ENCODE peak calls at places on chromosomes 2 and 18, in seven cellular contexts. One of them, this sample, is unnamed.

GRCh38 chr18:49561377-49562193 is at the start of gene LIPG:
- DNase-seq in fibroblast of pulmonary artery: peak; percentile 97
- DNase-seq in activated B cell treated with CpG ODN at 0.5 μM for 24 hours: no peak
- DNase-seq in HFF-Myc: peak; percentile 71
- DNase-seq in EL: peak; percentile 53
- DNase-seq in activated CD8-positive, alpha-beta memory T cell treated with anti-CD3 and anti-CD28 coated beads for 48 hours: no peak
- DNase-seq in upper lobe of right lung: peak; percentile 69
- DNase-seq in this sample: peak; percentile 81

GRCh38 chr2:2692599-2693389 is 361.7 kb upstream of the MYT1L start:
- DNase-seq in activated B cell treated with CpG ODN at 0.5 μM for 24 hours: no peak
- DNase-seq in upper lobe of right lung: peak; percentile 19
- DNase-seq in fibroblast of pulmonary artery: no peak
- DNase-seq in activated CD8-positive, alpha-beta memory T cell treated with anti-CD3 and anti-CD28 coated beads for 48 hours: no peak
- DNase-seq in EL: no peak
- DNase-seq in HFF-Myc: no peak
- DNase-seq in this sample: no peak

GRCh38 chr2:8605350-8606065 is 76.3 kb upstream of the ID2 start:
- DNase-seq in activated CD8-positive, alpha-beta memory T cell treated with anti-CD3 and anti-CD28 coated beads for 48 hours: no peak
- DNase-seq in EL: peak; percentile 34
- DNase-seq in HFF-Myc: no peak
- DNase-seq in activated B cell treated with CpG ODN at 0.5 μM for 24 hours: no peak
- DNase-seq in fibroblast of pulmonary artery: no peak
- DNase-seq in upper lobe of right lung: peak; percentile 10
- DNase-seq in this sample: no peak

GRCh38 chr2:229474125-229474524 is 203.0 kb upstream of the PID1 start:
- DNase-seq in activated B cell treated with CpG ODN at 0.5 μM for 24 hours: no peak
- DNase-seq in upper lobe of right lung: no peak
- DNase-seq in EL: no peak
- DNase-seq in fibroblast of pulmonary artery: no peak
- DNase-seq in activated CD8-positive, alpha-beta memory T cell treated with anti-CD3 and anti-CD28 coated beads for 48 hours: no peak
- DNase-seq in HFF-Myc: no peak
- DNase-seq in this sample: no peak

GRCh38 chr2:68716948-68717661 is 17.5 kb upstream of the ARHGAP25 start:
- DNase-seq in upper lobe of right lung: no peak
- DNase-seq in EL: no peak
- DNase-seq in activated CD8-positive, alpha-beta memory T cell treated with anti-CD3 and anti-CD28 coated beads for 48 hours: no peak
- DNase-seq in activated B cell treated with CpG ODN at 0.5 μM for 24 hours: no peak
- DNase-seq in fibroblast of pulmonary artery: no peak
- DNase-seq in HFF-Myc: no peak
- DNase-seq in this sample: no peak

GRCh38 chr2:71935291-71935848 is 212.3 kb downstream of the CYP26B1 start:
- DNase-seq in activated CD8-positive, alpha-beta memory T cell treated with anti-CD3 and anti-CD28 coated beads for 48 hours: no peak
- DNase-seq in HFF-Myc: no peak
- DNase-seq in activated B cell treated with CpG ODN at 0.5 μM for 24 hours: no peak
- DNase-seq in EL: peak; percentile 87
- DNase-seq in upper lobe of right lung: peak; percentile 56
- DNase-seq in fibroblast of pulmonary artery: peak; percentile 49
- DNase-seq in this sample: no peak

GRCh38 chr18:79411614-79412526 is 16.1 kb downstream of the NFATC1 start:
- DNase-seq in fibroblast of pulmonary artery: no peak
- DNase-seq in upper lobe of right lung: peak; percentile 55
- DNase-seq in HFF-Myc: no peak
- DNase-seq in activated B cell treated with CpG ODN at 0.5 μM for 24 hours: no peak
- DNase-seq in EL: no peak
- DNase-seq in activated CD8-positive, alpha-beta memory T cell treated with anti-CD3 and anti-CD28 coated beads for 48 hours: no peak
- DNase-seq in this sample: no peak

GRCh38 chr2:176092270-176093144 is at the start of gene HOXD13:
- DNase-seq in activated B cell treated with CpG ODN at 0.5 μM for 24 hours: peak; percentile 18
- DNase-seq in EL: peak; percentile 69
- DNase-seq in upper lobe of right lung: no peak
- DNase-seq in HFF-Myc: no peak
- DNase-seq in activated CD8-positive, alpha-beta memory T cell treated with anti-CD3 and anti-CD28 coated beads for 48 hours: no peak
- DNase-seq in fibroblast of pulmonary artery: no peak
- DNase-seq in this sample: no peak

GRCh38 chr18:63099848-63100625 is 219.5 kb downstream of the BCL2 start:
- DNase-seq in HFF-Myc: no peak
- DNase-seq in activated B cell treated with CpG ODN at 0.5 μM for 24 hours: no peak
- DNase-seq in activated CD8-positive, alpha-beta memory T cell treated with anti-CD3 and anti-CD28 coated beads for 48 hours: no peak
- DNase-seq in EL: no peak
- DNase-seq in upper lobe of right lung: no peak
- DNase-seq in fibroblast of pulmonary artery: no peak
- DNase-seq in this sample: no peak

GRCh38 chr2:27461118-27461517 is 18.9 kb downstream of the KRTCAP3 start:
- DNase-seq in activated CD8-positive, alpha-beta memory T cell treated with anti-CD3 and anti-CD28 coated beads for 48 hours: no peak
- DNase-seq in fibroblast of pulmonary artery: no peak
- DNase-seq in upper lobe of right lung: no peak
- DNase-seq in EL: no peak
- DNase-seq in HFF-Myc: no peak
- DNase-seq in activated B cell treated with CpG ODN at 0.5 μM for 24 hours: no peak
- DNase-seq in this sample: no peak

GRCh38 chr18:26549486-26550435 is 1.4 kb upstream of the KCTD1 start:
- DNase-seq in fibroblast of pulmonary artery: peak; percentile 68
- DNase-seq in HFF-Myc: peak; percentile 47
- DNase-seq in activated B cell treated with CpG ODN at 0.5 μM for 24 hours: peak; percentile 17
- DNase-seq in upper lobe of right lung: peak; percentile 84
- DNase-seq in activated CD8-positive, alpha-beta memory T cell treated with anti-CD3 and anti-CD28 coated beads for 48 hours: no peak
- DNase-seq in EL: peak; percentile 84
- DNase-seq in this sample: peak; percentile 79

GRCh38 chr18:21241224-21242131 is 554 bp upstream of the GREB1L start:
- DNase-seq in activated B cell treated with CpG ODN at 0.5 μM for 24 hours: no peak
- DNase-seq in EL: peak; percentile 52
- DNase-seq in upper lobe of right lung: no peak
- DNase-seq in fibroblast of pulmonary artery: no peak
- DNase-seq in activated CD8-positive, alpha-beta memory T cell treated with anti-CD3 and anti-CD28 coated beads for 48 hours: no peak
- DNase-seq in HFF-Myc: no peak
- DNase-seq in this sample: no peak

GRCh38 chr2:62570861-62571698 is 65.1 kb upstream of the TMEM17 start:
- DNase-seq in upper lobe of right lung: peak; percentile 67
- DNase-seq in HFF-Myc: no peak
- DNase-seq in fibroblast of pulmonary artery: no peak
- DNase-seq in activated B cell treated with CpG ODN at 0.5 μM for 24 hours: no peak
- DNase-seq in activated CD8-positive, alpha-beta memory T cell treated with anti-CD3 and anti-CD28 coated beads for 48 hours: no peak
- DNase-seq in EL: no peak
- DNase-seq in this sample: no peak

GRCh38 chr18:61435064-61435652 is 101.9 kb downstream of the CDH20 start:
- DNase-seq in activated CD8-positive, alpha-beta memory T cell treated with anti-CD3 and anti-CD28 coated beads for 48 hours: no peak
- DNase-seq in activated B cell treated with CpG ODN at 0.5 μM for 24 hours: no peak
- DNase-seq in fibroblast of pulmonary artery: peak; percentile 11
- DNase-seq in upper lobe of right lung: no peak
- DNase-seq in EL: peak; percentile 35
- DNase-seq in HFF-Myc: no peak
- DNase-seq in this sample: no peak

GRCh38 chr2:121189656-121190381 is 95.2 kb downstream of the TFCP2L1 start:
- DNase-seq in activated CD8-positive, alpha-beta memory T cell treated with anti-CD3 and anti-CD28 coated beads for 48 hours: no peak
- DNase-seq in EL: no peak
- DNase-seq in HFF-Myc: no peak
- DNase-seq in fibroblast of pulmonary artery: no peak
- DNase-seq in upper lobe of right lung: no peak
- DNase-seq in activated B cell treated with CpG ODN at 0.5 μM for 24 hours: no peak
- DNase-seq in this sample: no peak

GRCh38 chr2:120637847-120638246 is 97.8 kb upstream of the GLI2 start:
- DNase-seq in activated B cell treated with CpG ODN at 0.5 μM for 24 hours: no peak
- DNase-seq in EL: no peak
- DNase-seq in activated CD8-positive, alpha-beta memory T cell treated with anti-CD3 and anti-CD28 coated beads for 48 hours: no peak
- DNase-seq in HFF-Myc: no peak
- DNase-seq in fibroblast of pulmonary artery: no peak
- DNase-seq in upper lobe of right lung: no peak
- DNase-seq in this sample: no peak

GRCh38 chr2:172931923-172932520 is 143.6 kb upstream of the MAP3K20 start:
- DNase-seq in upper lobe of right lung: no peak
- DNase-seq in activated B cell treated with CpG ODN at 0.5 μM for 24 hours: no peak
- DNase-seq in activated CD8-positive, alpha-beta memory T cell treated with anti-CD3 and anti-CD28 coated beads for 48 hours: peak; percentile 5
- DNase-seq in fibroblast of pulmonary artery: peak; percentile 88
- DNase-seq in EL: peak; percentile 68
- DNase-seq in HFF-Myc: peak; percentile 53
- DNase-seq in this sample: no peak

GRCh38 chr18:75438891-75439290 is 11.4 kb upstream of the SMIM21 start:
- DNase-seq in activated CD8-positive, alpha-beta memory T cell treated with anti-CD3 and anti-CD28 coated beads for 48 hours: no peak
- DNase-seq in upper lobe of right lung: no peak
- DNase-seq in activated B cell treated with CpG ODN at 0.5 μM for 24 hours: no peak
- DNase-seq in fibroblast of pulmonary artery: no peak
- DNase-seq in HFF-Myc: no peak
- DNase-seq in EL: peak; percentile 13
- DNase-seq in this sample: no peak

GRCh38 chr2:26241928-26242436 is 2.5 kb downstream of the HADHA start:
- DNase-seq in activated B cell treated with CpG ODN at 0.5 μM for 24 hours: no peak
- DNase-seq in activated CD8-positive, alpha-beta memory T cell treated with anti-CD3 and anti-CD28 coated beads for 48 hours: no peak
- DNase-seq in HFF-Myc: no peak
- DNase-seq in EL: no peak
- DNase-seq in upper lobe of right lung: no peak
- DNase-seq in fibroblast of pulmonary artery: no peak
- DNase-seq in this sample: no peak

GRCh38 chr2:240132651-240132980 is 3.5 kb downstream of the COPS9 start:
- DNase-seq in activated B cell treated with CpG ODN at 0.5 μM for 24 hours: no peak
- DNase-seq in upper lobe of right lung: no peak
- DNase-seq in fibroblast of pulmonary artery: no peak
- DNase-seq in EL: no peak
- DNase-seq in activated CD8-positive, alpha-beta memory T cell treated with anti-CD3 and anti-CD28 coated beads for 48 hours: no peak
- DNase-seq in HFF-Myc: no peak
- DNase-seq in this sample: no peak

GRCh38 chr2:217451634-217452033 is 551.2 kb downstream of the TNS1 start:
- DNase-seq in upper lobe of right lung: no peak
- DNase-seq in fibroblast of pulmonary artery: no peak
- DNase-seq in activated CD8-positive, alpha-beta memory T cell treated with anti-CD3 and anti-CD28 coated beads for 48 hours: no peak
- DNase-seq in HFF-Myc: peak; percentile 9
- DNase-seq in activated B cell treated with CpG ODN at 0.5 μM for 24 hours: no peak
- DNase-seq in EL: peak; percentile 69
- DNase-seq in this sample: no peak

GRCh38 chr18:22547807-22548561 is 130.3 kb upstream of the CTAGE1 start:
- DNase-seq in fibroblast of pulmonary artery: no peak
- DNase-seq in HFF-Myc: peak; percentile 89
- DNase-seq in activated CD8-positive, alpha-beta memory T cell treated with anti-CD3 and anti-CD28 coated beads for 48 hours: no peak
- DNase-seq in activated B cell treated with CpG ODN at 0.5 μM for 24 hours: no peak
- DNase-seq in upper lobe of right lung: no peak
- DNase-seq in EL: peak; percentile 75
- DNase-seq in this sample: no peak

GRCh38 chr2:235879116-235879515 is 289.1 kb downstream of the GBX2 start:
- DNase-seq in activated B cell treated with CpG ODN at 0.5 μM for 24 hours: no peak
- DNase-seq in upper lobe of right lung: no peak
- DNase-seq in EL: no peak
- DNase-seq in fibroblast of pulmonary artery: no peak
- DNase-seq in activated CD8-positive, alpha-beta memory T cell treated with anti-CD3 and anti-CD28 coated beads for 48 hours: no peak
- DNase-seq in HFF-Myc: no peak
- DNase-seq in this sample: no peak

GRCh38 chr2:13056259-13056843 is 339.6 kb downstream of the TRIB2 start:
- DNase-seq in activated B cell treated with CpG ODN at 0.5 μM for 24 hours: no peak
- DNase-seq in upper lobe of right lung: no peak
- DNase-seq in EL: no peak
- DNase-seq in fibroblast of pulmonary artery: peak; percentile 39
- DNase-seq in activated CD8-positive, alpha-beta memory T cell treated with anti-CD3 and anti-CD28 coated beads for 48 hours: no peak
- DNase-seq in HFF-Myc: no peak
- DNase-seq in this sample: no peak

GRCh38 chr2:10329880-10330699 is 27.4 kb downstream of the HPCAL1 start:
- DNase-seq in activated B cell treated with CpG ODN at 0.5 μM for 24 hours: no peak
- DNase-seq in EL: peak; percentile 74
- DNase-seq in activated CD8-positive, alpha-beta memory T cell treated with anti-CD3 and anti-CD28 coated beads for 48 hours: no peak
- DNase-seq in upper lobe of right lung: no peak
- DNase-seq in fibroblast of pulmonary artery: peak; percentile 28
- DNase-seq in HFF-Myc: no peak
- DNase-seq in this sample: no peak

GRCh38 chr2:150282821-150283309 is 204.6 kb downstream of the RND3 start:
- DNase-seq in EL: no peak
- DNase-seq in fibroblast of pulmonary artery: peak; percentile 22
- DNase-seq in HFF-Myc: no peak
- DNase-seq in upper lobe of right lung: no peak
- DNase-seq in activated CD8-positive, alpha-beta memory T cell treated with anti-CD3 and anti-CD28 coated beads for 48 hours: no peak
- DNase-seq in activated B cell treated with CpG ODN at 0.5 μM for 24 hours: no peak
- DNase-seq in this sample: no peak

GRCh38 chr18:53887447-53887846 is 337.0 kb downstream of the MBD2 start:
- DNase-seq in activated B cell treated with CpG ODN at 0.5 μM for 24 hours: no peak
- DNase-seq in EL: no peak
- DNase-seq in fibroblast of pulmonary artery: peak; percentile 18
- DNase-seq in HFF-Myc: no peak
- DNase-seq in activated CD8-positive, alpha-beta memory T cell treated with anti-CD3 and anti-CD28 coated beads for 48 hours: no peak
- DNase-seq in upper lobe of right lung: no peak
- DNase-seq in this sample: no peak

GRCh38 chr2:15881120-15881433 is 59.3 kb upstream of the MYCN start:
- DNase-seq in HFF-Myc: no peak
- DNase-seq in activated B cell treated with CpG ODN at 0.5 μM for 24 hours: no peak
- DNase-seq in fibroblast of pulmonary artery: no peak
- DNase-seq in activated CD8-positive, alpha-beta memory T cell treated with anti-CD3 and anti-CD28 coated beads for 48 hours: no peak
- DNase-seq in EL: no peak
- DNase-seq in upper lobe of right lung: no peak
- DNase-seq in this sample: no peak

GRCh38 chr2:188158337-188159100 is 133.2 kb upstream of the GULP1 start:
- DNase-seq in activated B cell treated with CpG ODN at 0.5 μM for 24 hours: no peak
- DNase-seq in HFF-Myc: no peak
- DNase-seq in activated CD8-positive, alpha-beta memory T cell treated with anti-CD3 and anti-CD28 coated beads for 48 hours: no peak
- DNase-seq in fibroblast of pulmonary artery: peak; percentile 22
- DNase-seq in upper lobe of right lung: no peak
- DNase-seq in EL: peak; percentile 50
- DNase-seq in this sample: no peak

GRCh38 chr2:212282596-212283330 is 255.8 kb downstream of the ERBB4 start:
- DNase-seq in activated CD8-positive, alpha-beta memory T cell treated with anti-CD3 and anti-CD28 coated beads for 48 hours: no peak
- DNase-seq in HFF-Myc: no peak
- DNase-seq in activated B cell treated with CpG ODN at 0.5 μM for 24 hours: no peak
- DNase-seq in upper lobe of right lung: no peak
- DNase-seq in fibroblast of pulmonary artery: no peak
- DNase-seq in EL: no peak
- DNase-seq in this sample: no peak

This sample was measured in RWPE2.